ENCODE peak calls at places on chromosomes 16 and 17, in nine cellular contexts. W is psoas muscle, T is upper lobe of right lung, R is left ventricle myocardium inferior, C is fibroblast of the aortic adventitia, D is nephron progenitor cell, G is lung, I is activated B cell treated with CpG ODN at 0.5 μM for 24 hours, A is stomach. Z is an unnamed sample.

GRCh38 chr16:49499018-49499785 is 125.6 kb downstream of the C16orf78 start:
- DNase-seq in I (peak; percentile 11), R (no peak), G (no peak), A (peak; percentile 1), T (no peak), C (no peak), D (no peak), W (peak; percentile 46), Z (no peak)

GRCh38 chr17:59538195-59538909 is 27.1 kb upstream of the DHX40 start:
- DNase-seq in G (no peak), I (no peak), T (no peak), A (no peak), C (no peak), W (no peak), R (no peak), D (no peak), Z (no peak)

GRCh38 chr16:68401871-68402747 is 46.2 kb downstream of the SMPD3 start:
- DNase-seq in G (no peak), R (no peak), D (no peak), T (no peak), W (no peak), I (no peak), A (no peak), C (peak; percentile 9), Z (no peak)

GRCh38 chr16:67415872-67416793 is at the start of gene ZDHHC1:
- DNase-seq in D (peak; percentile 82), C (peak; percentile 60), I (peak; percentile 73), T (peak; percentile 91), R (peak; percentile 76), A (peak; percentile 76), W (peak; percentile 87), G (peak; percentile 61), Z (peak; percentile 86)

GRCh38 chr16:82876951-82877350 is 250.2 kb downstream of the CDH13 start:
- DNase-seq in W (no peak), G (no peak), I (no peak), R (no peak), A (no peak), T (no peak), D (no peak), C (no peak), Z (no peak)

GRCh38 chr17:77178586-77178985 is 37.8 kb downstream of the SEC14L1 start:
- DNase-seq in C (no peak), I (no peak), W (no peak), D (no peak), R (no peak), A (no peak), G (no peak), T (no peak), Z (no peak)

GRCh38 chr16:4615389-4616046 is 830 bp upstream of the UBALD1 start:
- DNase-seq in T (no peak), A (no peak), R (peak; percentile 36), W (no peak), D (no peak), I (no peak), C (no peak), G (no peak), Z (no peak)

GRCh38 chr16:71873199-71873598 is 10.8 kb downstream of the ZNF821 start:
- DNase-seq in D (no peak), C (no peak), A (no peak), W (no peak), G (no peak), T (no peak), I (no peak), R (no peak), Z (no peak)

GRCh38 chr17:1931759-1932579 is 93.2 kb downstream of the RTN4RL1 start:
- DNase-seq in D (peak; percentile 66), T (no peak), W (peak; percentile 62), G (no peak), I (no peak), R (peak; percentile 40), C (peak; percentile 16), A (peak; percentile 77), Z (no peak)

GRCh38 chr17:32461853-32462617 is 17.7 kb downstream of the PSMD11 start:
- DNase-seq in R (no peak), T (no peak), A (peak; percentile 51), I (no peak), D (peak; percentile 74), W (no peak), G (no peak), C (peak; percentile 63), Z (peak; percentile 69)

GRCh38 chr16:71882505-71883192 is 1.3 kb downstream of the ZNF821 start:
- DNase-seq in D (peak; percentile 77), I (peak; percentile 26), T (no peak), C (peak; percentile 82), R (no peak), G (peak; percentile 76), W (no peak), A (peak; percentile 74), Z (peak; percentile 74)

GRCh38 chr17:78555741-78556401 is 21.3 kb downstream of the DNAH17 start:
- DNase-seq in D (no peak), W (no peak), C (no peak), R (no peak), T (no peak), I (no peak), A (no peak), G (no peak), Z (no peak)
- TF ChIP-seq CTCF in D (no peak), W (no peak), C (no peak), R (no peak), T (no peak), I (no peak), A (no peak), G (no peak), Z (no peak)

GRCh38 chr16:84303516-84303915 is 8.8 kb downstream of the WFDC1 start:
- DNase-seq in C (no peak), D (no peak), I (no peak), A (no peak), T (no peak), G (no peak), R (no peak), W (no peak), Z (no peak)

GRCh38 chr16:84310642-84311041 is 16.0 kb downstream of the WFDC1 start:
- DNase-seq in D (no peak), I (no peak), W (no peak), T (no peak), R (no peak), C (no peak), G (no peak), A (no peak), Z (no peak)

GRCh38 chr16:84306564-84306963 is 11.9 kb downstream of the WFDC1 start:
- DNase-seq in W (no peak), C (no peak), G (no peak), R (no peak), T (no peak), D (no peak), A (no peak), I (no peak), Z (no peak)

GRCh38 chr16:84307209-84307954 is 12.7 kb downstream of the WFDC1 start:
- DNase-seq in T (no peak), I (no peak), A (no peak), R (no peak), G (no peak), W (no peak), C (no peak), D (no peak), Z (no peak)

GRCh38 chr16:84308120-84308519 is 13.4 kb downstream of the WFDC1 start:
- DNase-seq in A (peak; percentile 32), C (peak; percentile 26), T (peak; percentile 73), R (peak; percentile 41), D (peak; percentile 78), W (peak; percentile 60), G (no peak), I (no peak), Z (peak; percentile 75)
- TF ChIP-seq CTCF in A (peak; percentile 54), C (peak; percentile 43), T (peak; percentile 69), R (peak; percentile 71), D (peak; percentile 59), W (peak; percentile 31), G (peak; percentile 22), I (no peak), Z (peak; percentile 61)

GRCh38 chr16:3292604-3293003 is 9.3 kb downstream of the ZNF263 start:
- DNase-seq in I (no peak), D (no peak), R (no peak), A (no peak), C (no peak), W (no peak), T (no peak), G (no peak), Z (no peak)

GRCh38 chr16:3295209-3295608 is 10.0 kb downstream of the TIGD7 start:
- DNase-seq in T (no peak), W (no peak), D (no peak), A (no peak), R (no peak), I (no peak), C (no peak), G (no peak), Z (no peak)

GRCh38 chr16:3289998-3290673 is 6.8 kb downstream of the ZNF263 start:
- DNase-seq in A (no peak), C (no peak), W (no peak), G (no peak), T (no peak), R (no peak), I (no peak), D (no peak), Z (no peak)

DNA sequence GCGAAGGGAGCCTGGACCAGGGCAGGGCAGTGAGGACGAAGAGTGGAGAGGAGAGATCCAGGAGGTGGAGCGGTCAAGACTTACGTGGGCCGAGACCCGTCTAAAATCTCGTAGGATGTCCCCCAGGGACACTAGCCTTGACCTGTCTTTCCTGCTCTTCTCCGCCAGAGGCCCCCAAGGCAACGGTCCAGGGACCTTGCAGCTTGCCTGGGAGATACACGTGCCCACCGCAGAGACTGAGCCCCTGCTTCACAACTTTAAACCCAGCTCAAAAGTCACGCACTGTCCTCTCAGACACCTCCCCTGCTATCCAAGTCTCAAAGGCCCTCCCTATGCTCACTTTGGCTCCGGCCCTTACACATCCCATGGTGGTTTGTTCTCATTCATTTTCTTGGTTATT is 9.4 kb downstream of the TIGD7 start:
- DNase-seq in G (no peak), R (no peak), D (no peak), W (no peak), T (no peak), A (no peak), C (no peak), I (no peak), Z (no peak)
- TF ChIP-seq CTCF in G (no peak), R (no peak), D (no peak), W (no peak), T (no peak), A (no peak), C (no peak), I (no peak), Z (no peak)

GRCh38 chr17:65797809-65798208 is 236.4 kb upstream of the AXIN2 start:
- DNase-seq in W (no peak), G (no peak), R (no peak), I (no peak), C (no peak), D (peak; percentile 15), T (no peak), A (no peak), Z (peak; percentile 30)

GRCh38 chr17:65797101-65797500 is 235.7 kb upstream of the AXIN2 start:
- DNase-seq in D (no peak), R (no peak), I (no peak), G (no peak), C (no peak), T (no peak), A (no peak), W (no peak), Z (no peak)

GRCh38 chr17:65799454-65799853 is 238.0 kb upstream of the AXIN2 start:
- DNase-seq in G (no peak), T (no peak), C (no peak), W (no peak), I (no peak), R (no peak), A (no peak), D (no peak), Z (no peak)

GRCh38 chr17:65790241-65790640 is 228.8 kb upstream of the AXIN2 start:
- DNase-seq in W (no peak), G (no peak), R (no peak), I (no peak), D (no peak), T (no peak), A (no peak), C (no peak), Z (no peak)

GRCh38 chr17:65794572-65794971 is 233.1 kb upstream of the AXIN2 start:
- DNase-seq in G (no peak), I (no peak), W (no peak), R (no peak), D (peak; percentile 11), T (no peak), A (peak; percentile 38), C (peak; percentile 35), Z (peak; percentile 17)
- TF ChIP-seq CTCF in G (peak; percentile 2), I (no peak), W (peak; percentile 48), R (peak; percentile 56), D (peak; percentile 42), T (peak; percentile 51), A (peak; percentile 63), C (peak; percentile 50), Z (peak; percentile 71)